ENCODE peak calls at places on chromosome 6, in five cellular contexts. T, N, A, Z and V are unnamed samples.

GRCh38 chr6:160215232-160215631 is 43.4 kb downstream of the SLC22A2 start:
- DNase-seq in T (no peak), N (no peak), A (no peak), Z (no peak), V (no peak)

GRCh38 chr6:119575721-119576120 is 226.2 kb upstream of the MAN1A1 start:
- DNase-seq in T (no peak), N (no peak), A (no peak), Z (no peak), V (no peak)

GRCh38 chr6:165308926-165309731 is at the start of gene C6orf118:
- DNase-seq in T (no peak), N (peak; percentile 73), A (no peak), Z (no peak), V (peak; percentile 85)

GRCh38 chr6:52574709-52575489 is 2.0 kb downstream of the TRAM2 start:
- DNase-seq in T (no peak), N (peak; percentile 58), A (no peak), Z (no peak), V (peak; percentile 65)

GRCh38 chr6:135108692-135109091 is 54.1 kb upstream of the HBS1L start:
- DNase-seq in T (no peak), N (no peak), A (no peak), Z (no peak), V (no peak)

GRCh38 chr6:90190181-90190580 is 106.5 kb downstream of the BACH2 start:
- DNase-seq in T (no peak), N (no peak), A (no peak), Z (no peak), V (no peak)

GRCh38 chr6:108207013-108207412 is 41.2 kb downstream of the NR2E1 start:
- DNase-seq in T (no peak), N (no peak), A (no peak), Z (no peak), V (no peak)

GRCh38 chr6:53793318-53793975 is 1.4 kb upstream of the LRRC1 start:
- DNase-seq in T (peak; percentile 87), N (no peak), A (no peak), Z (no peak), V (peak; percentile 79)

GRCh38 chr6:81613606-81614005 is 138.9 kb downstream of the TENT5A start:
- DNase-seq in T (peak; percentile 53), N (no peak), A (no peak), Z (no peak), V (no peak)

GRCh38 chr6:136341967-136342366 is 52.3 kb upstream of the BCLAF1 start:
- DNase-seq in T (no peak), N (no peak), A (no peak), Z (no peak), V (no peak)

GRCh38 chr6:11277275-11278206 is 45.1 kb upstream of the NEDD9 start:
- DNase-seq in T (peak; percentile 87), N (no peak), A (no peak), Z (no peak), V (no peak)

GRCh38 chr6:74731921-74732320 is 473.9 kb downstream of the COL12A1 start:
- DNase-seq in T (no peak), N (no peak), A (no peak), Z (no peak), V (no peak)

GRCh38 chr6:145508107-145508506 is 227.2 kb downstream of the EPM2A start:
- DNase-seq in T (peak; percentile 10), N (no peak), A (no peak), Z (no peak), V (no peak)

GRCh38 chr6:166969390-166970002 is 13.1 kb upstream of the RNASET2 start:
- DNase-seq in T (no peak), N (no peak), A (no peak), Z (no peak), V (no peak)

GRCh38 chr6:31070711-31071197 is 41.6 kb downstream of the C6orf15 start:
- DNase-seq in T (peak; percentile 54), N (peak; percentile 55), A (no peak), Z (no peak), V (no peak)

GRCh38 chr6:81977488-81977887 is 225.0 kb upstream of the TENT5A start:
- DNase-seq in T (no peak), N (no peak), A (no peak), Z (no peak), V (no peak)

GRCh38 chr6:192313-192664 is 100.0 kb upstream of the DUSP22 start:
- DNase-seq in T (no peak), N (no peak), A (no peak), Z (no peak), V (no peak)

GRCh38 chr6:37675606-37676005 is 22.1 kb downstream of the MDGA1 start:
- DNase-seq in T (no peak), N (no peak), A (no peak), Z (no peak), V (no peak)

GRCh38 chr6:120354452-120355098 is 979.7 kb downstream of the TBC1D32 start:
- DNase-seq in T (no peak), N (no peak), A (no peak), Z (no peak), V (no peak)

GRCh38 chr6:139540276-139540675 is 165.8 kb upstream of the CITED2 start:
- DNase-seq in T (no peak), N (no peak), A (no peak), Z (no peak), V (no peak)

GRCh38 chr6:5753187-5753586 is 253.5 kb downstream of the NRN1 start:
- DNase-seq in T (no peak), N (no peak), A (no peak), Z (no peak), V (no peak)

GRCh38 chr6:149147191-149147590 is 170.3 kb upstream of the TAB2 start:
- DNase-seq in T (no peak), N (no peak), A (no peak), Z (no peak), V (no peak)

GRCh38 chr6:31822038-31822821 is 5.3 kb upstream of the HSPA1B start:
- DNase-seq in T (peak; percentile 98), N (peak; percentile 88), A (peak; percentile 42), Z (no peak), V (peak; percentile 87)

GRCh38 chr6:15824851-15825250 is 162.0 kb upstream of the DTNBP1 start:
- DNase-seq in T (no peak), N (no peak), A (no peak), Z (no peak), V (no peak)